ENCODE peak calls at places on chromosomes 12 and 14, in ten cellular contexts. One of them, this sample, is unnamed.

GRCh38 chr12:56931474-56931978 is 2.7 kb downstream of the SDR9C7 start:
- DNase-seq in EL: peak
- DNase-seq in NCI-H2171 treated with DMSO at 0.1 percent for 48 hours: no peak
- DNase-seq in CD8-positive, alpha-beta memory T cell: no peak
- DNase-seq in stimulated activated effector memory CD8-positive, alpha-beta T cell treated with anti-CD3 and anti-CD28 coated beads, Interleukin-12 subunit alpha, Interleukin-12 subunit beta, amount 100 ng/mL, for 72 hours: peak
- DNase-seq in tibial artery: no peak
- DNase-seq in NCI-H526: peak
- DNase-seq in HFFc6: peak
- DNase-seq in bronchial epithelial cell: peak
- DNase-seq in GM23338: peak
- DNase-seq in this sample: no peak

GRCh38 chr12:89731064-89731463 is 22.4 kb upstream of the ATP2B1 start:
- DNase-seq in stimulated activated effector memory CD8-positive, alpha-beta T cell treated with anti-CD3 and anti-CD28 coated beads, Interleukin-12 subunit alpha, Interleukin-12 subunit beta, amount 100 ng/mL, for 72 hours: no peak
- DNase-seq in HFFc6: peak
- DNase-seq in bronchial epithelial cell: peak
- DNase-seq in CD8-positive, alpha-beta memory T cell: no peak
- DNase-seq in EL: peak
- DNase-seq in NCI-H2171 treated with DMSO at 0.1 percent for 48 hours: no peak
- DNase-seq in NCI-H526: no peak
- DNase-seq in GM23338: no peak
- DNase-seq in tibial artery: no peak
- DNase-seq in this sample: no peak

GRCh38 chr14:22838631-22839041 is 2.3 kb downstream of the MMP14 start:
- DNase-seq in stimulated activated effector memory CD8-positive, alpha-beta T cell treated with anti-CD3 and anti-CD28 coated beads, Interleukin-12 subunit alpha, Interleukin-12 subunit beta, amount 100 ng/mL, for 72 hours: no peak
- DNase-seq in bronchial epithelial cell: peak
- DNase-seq in EL: peak
- DNase-seq in CD8-positive, alpha-beta memory T cell: no peak
- DNase-seq in NCI-H526: no peak
- DNase-seq in tibial artery: no peak
- DNase-seq in HFFc6: peak
- DNase-seq in GM23338: no peak
- DNase-seq in NCI-H2171 treated with DMSO at 0.1 percent for 48 hours: no peak
- DNase-seq in this sample: no peak

GRCh38 chr12:13116259-13116658 is 12.8 kb upstream of the GSG1 start:
- DNase-seq in NCI-H2171 treated with DMSO at 0.1 percent for 48 hours: no peak
- DNase-seq in tibial artery: no peak
- DNase-seq in EL: no peak
- DNase-seq in GM23338: peak
- DNase-seq in CD8-positive, alpha-beta memory T cell: no peak
- DNase-seq in stimulated activated effector memory CD8-positive, alpha-beta T cell treated with anti-CD3 and anti-CD28 coated beads, Interleukin-12 subunit alpha, Interleukin-12 subunit beta, amount 100 ng/mL, for 72 hours: no peak
- DNase-seq in HFFc6: no peak
- DNase-seq in NCI-H526: no peak
- DNase-seq in bronchial epithelial cell: no peak
- DNase-seq in this sample: no peak

GRCh38 chr12:117595751-117596150 is 234.3 kb upstream of the NOS1 start:
- DNase-seq in bronchial epithelial cell: no peak
- DNase-seq in CD8-positive, alpha-beta memory T cell: no peak
- DNase-seq in HFFc6: no peak
- DNase-seq in stimulated activated effector memory CD8-positive, alpha-beta T cell treated with anti-CD3 and anti-CD28 coated beads, Interleukin-12 subunit alpha, Interleukin-12 subunit beta, amount 100 ng/mL, for 72 hours: no peak
- DNase-seq in EL: no peak
- DNase-seq in tibial artery: no peak
- DNase-seq in NCI-H2171 treated with DMSO at 0.1 percent for 48 hours: no peak
- DNase-seq in NCI-H526: no peak
- DNase-seq in GM23338: no peak
- DNase-seq in this sample: no peak

GRCh38 chr12:92614502-92614901 is 88.3 kb upstream of the PLEKHG7 start:
- DNase-seq in bronchial epithelial cell: no peak
- DNase-seq in NCI-H526: no peak
- DNase-seq in tibial artery: no peak
- DNase-seq in CD8-positive, alpha-beta memory T cell: no peak
- DNase-seq in stimulated activated effector memory CD8-positive, alpha-beta T cell treated with anti-CD3 and anti-CD28 coated beads, Interleukin-12 subunit alpha, Interleukin-12 subunit beta, amount 100 ng/mL, for 72 hours: no peak
- DNase-seq in GM23338: no peak
- DNase-seq in HFFc6: no peak
- DNase-seq in NCI-H2171 treated with DMSO at 0.1 percent for 48 hours: no peak
- DNase-seq in EL: no peak
- DNase-seq in this sample: no peak

GRCh38 chr12:104790296-104791125 is 167.6 kb downstream of the SLC41A2 start:
- DNase-seq in NCI-H2171 treated with DMSO at 0.1 percent for 48 hours: no peak
- DNase-seq in bronchial epithelial cell: no peak
- DNase-seq in CD8-positive, alpha-beta memory T cell: no peak
- DNase-seq in stimulated activated effector memory CD8-positive, alpha-beta T cell treated with anti-CD3 and anti-CD28 coated beads, Interleukin-12 subunit alpha, Interleukin-12 subunit beta, amount 100 ng/mL, for 72 hours: peak
- DNase-seq in GM23338: peak
- DNase-seq in EL: no peak
- DNase-seq in NCI-H526: peak
- DNase-seq in HFFc6: no peak
- DNase-seq in tibial artery: peak
- DNase-seq in this sample: peak

GRCh38 chr14:105168979-105169507 is 467 bp upstream of the JAG2 start:
- DNase-seq in HFFc6: no peak
- DNase-seq in tibial artery: no peak
- DNase-seq in NCI-H526: peak
- DNase-seq in stimulated activated effector memory CD8-positive, alpha-beta T cell treated with anti-CD3 and anti-CD28 coated beads, Interleukin-12 subunit alpha, Interleukin-12 subunit beta, amount 100 ng/mL, for 72 hours: no peak
- DNase-seq in GM23338: peak
- DNase-seq in EL: no peak
- DNase-seq in bronchial epithelial cell: peak
- DNase-seq in NCI-H2171 treated with DMSO at 0.1 percent for 48 hours: peak
- DNase-seq in CD8-positive, alpha-beta memory T cell: no peak
- DNase-seq in this sample: no peak

GRCh38 chr12:45220366-45220931 is 4.6 kb downstream of the ANO6 start:
- DNase-seq in NCI-H526: no peak
- DNase-seq in stimulated activated effector memory CD8-positive, alpha-beta T cell treated with anti-CD3 and anti-CD28 coated beads, Interleukin-12 subunit alpha, Interleukin-12 subunit beta, amount 100 ng/mL, for 72 hours: no peak
- DNase-seq in EL: no peak
- DNase-seq in NCI-H2171 treated with DMSO at 0.1 percent for 48 hours: no peak
- DNase-seq in tibial artery: no peak
- DNase-seq in GM23338: no peak
- DNase-seq in bronchial epithelial cell: peak
- DNase-seq in HFFc6: no peak
- DNase-seq in CD8-positive, alpha-beta memory T cell: no peak
- DNase-seq in this sample: no peak

GRCh38 chr12:67921286-67921685 is 68.0 kb upstream of the IFNG-AS1 start:
- DNase-seq in NCI-H526: no peak
- DNase-seq in bronchial epithelial cell: peak
- DNase-seq in stimulated activated effector memory CD8-positive, alpha-beta T cell treated with anti-CD3 and anti-CD28 coated beads, Interleukin-12 subunit alpha, Interleukin-12 subunit beta, amount 100 ng/mL, for 72 hours: no peak
- DNase-seq in CD8-positive, alpha-beta memory T cell: no peak
- DNase-seq in tibial artery: no peak
- DNase-seq in GM23338: no peak
- DNase-seq in EL: peak
- DNase-seq in NCI-H2171 treated with DMSO at 0.1 percent for 48 hours: no peak
- DNase-seq in HFFc6: no peak
- DNase-seq in this sample: no peak

GRCh38 chr14:75548544-75548943 is 26.3 kb downstream of the BATF start:
- DNase-seq in stimulated activated effector memory CD8-positive, alpha-beta T cell treated with anti-CD3 and anti-CD28 coated beads, Interleukin-12 subunit alpha, Interleukin-12 subunit beta, amount 100 ng/mL, for 72 hours: no peak
- DNase-seq in EL: no peak
- DNase-seq in NCI-H526: no peak
- DNase-seq in NCI-H2171 treated with DMSO at 0.1 percent for 48 hours: no peak
- DNase-seq in tibial artery: no peak
- DNase-seq in bronchial epithelial cell: no peak
- DNase-seq in GM23338: no peak
- DNase-seq in HFFc6: peak
- DNase-seq in CD8-positive, alpha-beta memory T cell: no peak
- DNase-seq in this sample: peak

GRCh38 chr12:113120670-113121370 is 14.7 kb downstream of the RASAL1 start:
- DNase-seq in GM23338: peak
- DNase-seq in EL: no peak
- DNase-seq in CD8-positive, alpha-beta memory T cell: no peak
- DNase-seq in NCI-H526: peak
- DNase-seq in stimulated activated effector memory CD8-positive, alpha-beta T cell treated with anti-CD3 and anti-CD28 coated beads, Interleukin-12 subunit alpha, Interleukin-12 subunit beta, amount 100 ng/mL, for 72 hours: no peak
- DNase-seq in tibial artery: no peak
- DNase-seq in NCI-H2171 treated with DMSO at 0.1 percent for 48 hours: peak
- DNase-seq in bronchial epithelial cell: no peak
- DNase-seq in HFFc6: no peak
- DNase-seq in this sample: no peak

GRCh38 chr12:1911598-1912575 is 6.6 kb downstream of the CACNA2D4 start:
- DNase-seq in NCI-H2171 treated with DMSO at 0.1 percent for 48 hours: peak
- DNase-seq in tibial artery: peak
- DNase-seq in NCI-H526: no peak
- DNase-seq in HFFc6: no peak
- DNase-seq in stimulated activated effector memory CD8-positive, alpha-beta T cell treated with anti-CD3 and anti-CD28 coated beads, Interleukin-12 subunit alpha, Interleukin-12 subunit beta, amount 100 ng/mL, for 72 hours: peak
- DNase-seq in GM23338: no peak
- DNase-seq in CD8-positive, alpha-beta memory T cell: no peak
- DNase-seq in EL: no peak
- DNase-seq in bronchial epithelial cell: no peak
- DNase-seq in this sample: peak

GRCh38 chr12:121611306-121611705 is 15.0 kb upstream of the ORAI1 start:
- DNase-seq in HFFc6: no peak
- DNase-seq in CD8-positive, alpha-beta memory T cell: no peak
- DNase-seq in tibial artery: no peak
- DNase-seq in NCI-H526: no peak
- DNase-seq in NCI-H2171 treated with DMSO at 0.1 percent for 48 hours: no peak
- DNase-seq in bronchial epithelial cell: no peak
- DNase-seq in EL: no peak
- DNase-seq in stimulated activated effector memory CD8-positive, alpha-beta T cell treated with anti-CD3 and anti-CD28 coated beads, Interleukin-12 subunit alpha, Interleukin-12 subunit beta, amount 100 ng/mL, for 72 hours: no peak
- DNase-seq in GM23338: peak
- DNase-seq in this sample: peak

GRCh38 chr12:111766608-111767361 is at the start of gene ALDH2:
- DNase-seq in HFFc6: no peak
- DNase-seq in GM23338: peak
- DNase-seq in CD8-positive, alpha-beta memory T cell: no peak
- DNase-seq in tibial artery: peak
- DNase-seq in NCI-H526: peak
- DNase-seq in NCI-H2171 treated with DMSO at 0.1 percent for 48 hours: peak
- DNase-seq in bronchial epithelial cell: no peak
- DNase-seq in stimulated activated effector memory CD8-positive, alpha-beta T cell treated with anti-CD3 and anti-CD28 coated beads, Interleukin-12 subunit alpha, Interleukin-12 subunit beta, amount 100 ng/mL, for 72 hours: peak
- DNase-seq in EL: peak
- DNase-seq in this sample: no peak

GRCh38 chr12:113130457-113131135 is 5.0 kb downstream of the RASAL1 start:
- DNase-seq in EL: no peak
- DNase-seq in CD8-positive, alpha-beta memory T cell: no peak
- DNase-seq in stimulated activated effector memory CD8-positive, alpha-beta T cell treated with anti-CD3 and anti-CD28 coated beads, Interleukin-12 subunit alpha, Interleukin-12 subunit beta, amount 100 ng/mL, for 72 hours: no peak
- DNase-seq in tibial artery: no peak
- DNase-seq in NCI-H526: peak
- DNase-seq in bronchial epithelial cell: no peak
- DNase-seq in HFFc6: no peak
- DNase-seq in NCI-H2171 treated with DMSO at 0.1 percent for 48 hours: peak
- DNase-seq in GM23338: peak
- DNase-seq in this sample: no peak

GRCh38 chr12:66065623-66066022 is 64.9 kb downstream of the LLPH start:
- DNase-seq in HFFc6: no peak
- DNase-seq in tibial artery: no peak
- DNase-seq in CD8-positive, alpha-beta memory T cell: no peak
- DNase-seq in stimulated activated effector memory CD8-positive, alpha-beta T cell treated with anti-CD3 and anti-CD28 coated beads, Interleukin-12 subunit alpha, Interleukin-12 subunit beta, amount 100 ng/mL, for 72 hours: no peak
- DNase-seq in NCI-H526: no peak
- DNase-seq in bronchial epithelial cell: no peak
- DNase-seq in NCI-H2171 treated with DMSO at 0.1 percent for 48 hours: no peak
- DNase-seq in GM23338: no peak
- DNase-seq in EL: peak
- DNase-seq in this sample: no peak

GRCh38 chr12:131755305-131756113 is 44.6 kb downstream of the SFSWAP start:
- DNase-seq in EL: peak
- DNase-seq in bronchial epithelial cell: peak
- DNase-seq in stimulated activated effector memory CD8-positive, alpha-beta T cell treated with anti-CD3 and anti-CD28 coated beads, Interleukin-12 subunit alpha, Interleukin-12 subunit beta, amount 100 ng/mL, for 72 hours: no peak
- DNase-seq in GM23338: peak
- DNase-seq in tibial artery: no peak
- DNase-seq in NCI-H2171 treated with DMSO at 0.1 percent for 48 hours: peak
- DNase-seq in HFFc6: no peak
- DNase-seq in CD8-positive, alpha-beta memory T cell: no peak
- DNase-seq in NCI-H526: peak
- DNase-seq in this sample: no peak

GRCh38 chr14:84403585-84403984 is 1126.4 kb upstream of the FLRT2 start:
- DNase-seq in bronchial epithelial cell: peak
- DNase-seq in tibial artery: no peak
- DNase-seq in CD8-positive, alpha-beta memory T cell: no peak
- DNase-seq in EL: no peak
- DNase-seq in stimulated activated effector memory CD8-positive, alpha-beta T cell treated with anti-CD3 and anti-CD28 coated beads, Interleukin-12 subunit alpha, Interleukin-12 subunit beta, amount 100 ng/mL, for 72 hours: no peak
- DNase-seq in HFFc6: no peak
- DNase-seq in GM23338: peak
- DNase-seq in NCI-H526: peak
- DNase-seq in NCI-H2171 treated with DMSO at 0.1 percent for 48 hours: no peak
- DNase-seq in this sample: no peak

GRCh38 chr14:96121660-96122395 is 82.7 kb downstream of the C14orf132 start:
- DNase-seq in EL: peak
- DNase-seq in stimulated activated effector memory CD8-positive, alpha-beta T cell treated with anti-CD3 and anti-CD28 coated beads, Interleukin-12 subunit alpha, Interleukin-12 subunit beta, amount 100 ng/mL, for 72 hours: no peak
- DNase-seq in tibial artery: no peak
- DNase-seq in CD8-positive, alpha-beta memory T cell: no peak
- DNase-seq in HFFc6: peak
- DNase-seq in NCI-H2171 treated with DMSO at 0.1 percent for 48 hours: no peak
- DNase-seq in bronchial epithelial cell: peak
- DNase-seq in GM23338: no peak
- DNase-seq in NCI-H526: no peak
- DNase-seq in this sample: no peak

GRCh38 chr12:107493135-107493494 is 192.5 kb upstream of the PWP1 start:
- DNase-seq in CD8-positive, alpha-beta memory T cell: no peak
- DNase-seq in tibial artery: no peak
- DNase-seq in NCI-H526: no peak
- DNase-seq in GM23338: no peak
- DNase-seq in NCI-H2171 treated with DMSO at 0.1 percent for 48 hours: no peak
- DNase-seq in stimulated activated effector memory CD8-positive, alpha-beta T cell treated with anti-CD3 and anti-CD28 coated beads, Interleukin-12 subunit alpha, Interleukin-12 subunit beta, amount 100 ng/mL, for 72 hours: no peak
- DNase-seq in HFFc6: no peak
- DNase-seq in EL: no peak
- DNase-seq in bronchial epithelial cell: no peak
- DNase-seq in this sample: no peak

GRCh38 chr12:57219993-57220728 is 3.6 kb downstream of the NXPH4 start:
- DNase-seq in EL: no peak
- DNase-seq in bronchial epithelial cell: no peak
- DNase-seq in tibial artery: no peak
- DNase-seq in GM23338: peak
- DNase-seq in CD8-positive, alpha-beta memory T cell: no peak
- DNase-seq in NCI-H2171 treated with DMSO at 0.1 percent for 48 hours: no peak
- DNase-seq in stimulated activated effector memory CD8-positive, alpha-beta T cell treated with anti-CD3 and anti-CD28 coated beads, Interleukin-12 subunit alpha, Interleukin-12 subunit beta, amount 100 ng/mL, for 72 hours: no peak
- DNase-seq in NCI-H526: peak
- DNase-seq in HFFc6: no peak
- DNase-seq in this sample: no peak

GRCh38 chr12:27207626-27208413 is 36.3 kb upstream of the STK38L start:
- DNase-seq in NCI-H526: no peak
- DNase-seq in stimulated activated effector memory CD8-positive, alpha-beta T cell treated with anti-CD3 and anti-CD28 coated beads, Interleukin-12 subunit alpha, Interleukin-12 subunit beta, amount 100 ng/mL, for 72 hours: peak
- DNase-seq in HFFc6: no peak
- DNase-seq in NCI-H2171 treated with DMSO at 0.1 percent for 48 hours: no peak
- DNase-seq in tibial artery: no peak
- DNase-seq in bronchial epithelial cell: peak
- DNase-seq in EL: no peak
- DNase-seq in CD8-positive, alpha-beta memory T cell: no peak
- DNase-seq in GM23338: no peak
- DNase-seq in this sample: no peak

GRCh38 chr12:66623455-66623854 is 55.4 kb downstream of the GRIP1 start:
- DNase-seq in EL: peak
- DNase-seq in tibial artery: no peak
- DNase-seq in NCI-H2171 treated with DMSO at 0.1 percent for 48 hours: no peak
- DNase-seq in HFFc6: no peak
- DNase-seq in GM23338: no peak
- DNase-seq in stimulated activated effector memory CD8-positive, alpha-beta T cell treated with anti-CD3 and anti-CD28 coated beads, Interleukin-12 subunit alpha, Interleukin-12 subunit beta, amount 100 ng/mL, for 72 hours: no peak
- DNase-seq in bronchial epithelial cell: peak
- DNase-seq in NCI-H526: no peak
- DNase-seq in CD8-positive, alpha-beta memory T cell: no peak
- DNase-seq in this sample: no peak

GRCh38 chr14:31127690-31128089 is 79.9 kb downstream of the HECTD1 start:
- DNase-seq in tibial artery: no peak
- DNase-seq in HFFc6: no peak
- DNase-seq in bronchial epithelial cell: no peak
- DNase-seq in GM23338: no peak
- DNase-seq in EL: no peak
- DNase-seq in stimulated activated effector memory CD8-positive, alpha-beta T cell treated with anti-CD3 and anti-CD28 coated beads, Interleukin-12 subunit alpha, Interleukin-12 subunit beta, amount 100 ng/mL, for 72 hours: peak
- DNase-seq in CD8-positive, alpha-beta memory T cell: peak
- DNase-seq in NCI-H526: no peak
- DNase-seq in NCI-H2171 treated with DMSO at 0.1 percent for 48 hours: no peak
- DNase-seq in this sample: no peak

GRCh38 chr14:68634346-68634745 is 158.5 kb downstream of the ZFP36L1 start:
- DNase-seq in CD8-positive, alpha-beta memory T cell: no peak
- DNase-seq in NCI-H2171 treated with DMSO at 0.1 percent for 48 hours: no peak
- DNase-seq in GM23338: no peak
- DNase-seq in EL: no peak
- DNase-seq in HFFc6: no peak
- DNase-seq in NCI-H526: no peak
- DNase-seq in bronchial epithelial cell: no peak
- DNase-seq in stimulated activated effector memory CD8-positive, alpha-beta T cell treated with anti-CD3 and anti-CD28 coated beads, Interleukin-12 subunit alpha, Interleukin-12 subunit beta, amount 100 ng/mL, for 72 hours: no peak
- DNase-seq in tibial artery: peak
- DNase-seq in this sample: no peak